ENCODE peak calls at places on chromosomes 7 and 10, in nine cellular contexts. A is BJ, N is astrocyte of the spinal cord, Q is kidney, C is GM13976, I is endothelial cell, B is HepG2, R is MM.1S, X is ovary. Z is an unnamed sample.

GRCh38 chr7:877312-878232 is 1.2 kb downstream of the GET4 start:
- DNase-seq in A (no peak), N (no peak), Q (peak), C (no peak), I (peak), B (peak), R (no peak), X (peak), Z (no peak)

GRCh38 chr7:7772385-7772784 is 54.0 kb upstream of the RPA3 start:
- DNase-seq in A (no peak), N (peak), Q (no peak), C (no peak), I (no peak), B (no peak), R (no peak), X (no peak), Z (no peak)

GRCh38 chr7:128743112-128743772 is 4.1 kb downstream of the CALU start:
- DNase-seq in A (no peak), N (no peak), Q (no peak), C (no peak), I (no peak), B (no peak), R (no peak), X (no peak), Z (no peak)

GRCh38 chr7:77532247-77532646 is 4.8 kb upstream of the PTPN12 start:
- DNase-seq in A (no peak), N (no peak), Q (no peak), C (no peak), I (no peak), B (peak), R (no peak), X (no peak), Z (no peak)

GRCh38 chr10:95384011-95384704 is 93.4 kb upstream of the PDLIM1 start:
- DNase-seq in A (no peak), N (no peak), Q (no peak), C (no peak), I (no peak), B (no peak), R (no peak), X (no peak), Z (no peak)

GRCh38 chr10:89175821-89176220 is 31.3 kb downstream of the CH25H start:
- DNase-seq in A (no peak), N (no peak), Q (no peak), C (no peak), I (no peak), B (no peak), R (no peak), X (no peak), Z (no peak)

GRCh38 chr10:63236113-63236935 is 103.2 kb downstream of the NRBF2 start:
- DNase-seq in A (peak), N (peak), Q (no peak), C (peak), I (no peak), B (peak), R (peak), X (no peak), Z (no peak)

GRCh38 chr10:15518256-15518655 is 147.2 kb upstream of the FAM171A1 start:
- DNase-seq in A (peak), N (peak), Q (no peak), C (no peak), I (no peak), B (no peak), R (no peak), X (no peak), Z (no peak)

GRCh38 chr10:74900297-74900696 is 73.9 kb downstream of the KAT6B start:
- DNase-seq in A (no peak), N (no peak), Q (no peak), C (peak), I (no peak), B (no peak), R (peak), X (no peak), Z (no peak)

GRCh38 chr10:78756604-78757442 is 311.9 kb upstream of the ZMIZ1 start:
- DNase-seq in A (peak), N (peak), Q (peak), C (no peak), I (peak), B (peak), R (no peak), X (peak), Z (no peak)

GRCh38 chr10:109953745-109954144 is 30.4 kb upstream of the XPNPEP1 start:
- DNase-seq in A (no peak), N (no peak), Q (no peak), C (no peak), I (no peak), B (no peak), R (no peak), X (no peak), Z (no peak)

GRCh38 chr7:39987641-39988347 is 37.7 kb downstream of the CDK13 start:
- DNase-seq in A (no peak), N (no peak), Q (no peak), C (no peak), I (no peak), B (no peak), R (no peak), X (no peak), Z (no peak)

GRCh38 chr10:35912615-35913170 is 270.6 kb upstream of the FZD8 start:
- DNase-seq in A (no peak), N (peak), Q (no peak), C (no peak), I (no peak), B (no peak), R (no peak), X (no peak), Z (no peak)

GRCh38 chr7:76426246-76426645 is 1.5 kb downstream of the ZP3 start:
- DNase-seq in A (no peak), N (no peak), Q (peak), C (no peak), I (no peak), B (no peak), R (no peak), X (no peak), Z (no peak)

GRCh38 chr7:106793015-106793651 is 71.9 kb upstream of the PIK3CG start:
- DNase-seq in A (no peak), N (peak), Q (no peak), C (peak), I (peak), B (peak), R (peak), X (no peak), Z (no peak)

GRCh38 chr7:50661345-50662058 is 96.3 kb upstream of the DDC start:
- DNase-seq in A (no peak), N (no peak), Q (no peak), C (no peak), I (no peak), B (no peak), R (peak), X (no peak), Z (no peak)

GRCh38 chr7:151281686-151282085 is 33.2 kb upstream of the SMARCD3 start:
- DNase-seq in A (no peak), N (no peak), Q (no peak), C (no peak), I (no peak), B (no peak), R (no peak), X (no peak), Z (no peak)

GRCh38 chr7:69890081-69890369 is 291.8 kb downstream of the AUTS2 start:
- DNase-seq in A (no peak), N (no peak), Q (no peak), C (no peak), I (no peak), B (no peak), R (peak), X (no peak), Z (no peak)

GRCh38 chr7:157155959-157156358 is 17.2 kb downstream of the UBE3C start:
- DNase-seq in A (no peak), N (no peak), Q (no peak), C (no peak), I (no peak), B (no peak), R (no peak), X (no peak), Z (no peak)

GRCh38 chr7:151379534-151380198 is 30.2 kb downstream of the WDR86 start:
- DNase-seq in A (no peak), N (no peak), Q (peak), C (no peak), I (no peak), B (no peak), R (no peak), X (no peak), Z (no peak)

GRCh38 chr10:27819781-27820531 is 74.3 kb upstream of the MKX start:
- DNase-seq in A (peak), N (peak), Q (no peak), C (no peak), I (no peak), B (peak), R (no peak), X (peak), Z (no peak)

GRCh38 chr10:65620404-65621048 is 1305.3 kb upstream of the LRRTM3 start:
- DNase-seq in A (no peak), N (no peak), Q (no peak), C (no peak), I (no peak), B (no peak), R (no peak), X (no peak), Z (no peak)

GRCh38 chr7:128311-129080 is 63.9 kb upstream of the FAM20C start:
- DNase-seq in A (no peak), N (no peak), Q (peak), C (no peak), I (no peak), B (no peak), R (no peak), X (no peak), Z (no peak)

GRCh38 chr7:135232720-135233119 is 918 bp upstream of the STRA8 start:
- DNase-seq in A (no peak), N (no peak), Q (no peak), C (no peak), I (no peak), B (no peak), R (no peak), X (no peak), Z (no peak)

GRCh38 chr10:117746541-117747195 is 204.1 kb downstream of the EMX2 start:
- DNase-seq in A (no peak), N (no peak), Q (no peak), C (no peak), I (no peak), B (no peak), R (no peak), X (no peak), Z (no peak)

GRCh38 chr7:133853706-133854276 is 273.3 kb upstream of the LRGUK start:
- DNase-seq in A (peak), N (peak), Q (no peak), C (peak), I (peak), B (peak), R (peak), X (no peak), Z (no peak)
- TF ChIP-seq CTCF in A (peak), N (peak), Q (peak), C (peak), I (peak), B (peak), R (peak), X (no peak), Z (peak)

GRCh38 chr7:141071260-141071854 is 2.5 kb upstream of the TMEM178B start:
- DNase-seq in A (no peak), N (peak), Q (peak), C (peak), I (peak), B (peak), R (peak), X (no peak), Z (peak)
- TF ChIP-seq CTCF in A (no peak), N (peak), Q (peak), C (peak), I (no peak), B (peak), R (peak), X (no peak), Z (peak)

DNA sequence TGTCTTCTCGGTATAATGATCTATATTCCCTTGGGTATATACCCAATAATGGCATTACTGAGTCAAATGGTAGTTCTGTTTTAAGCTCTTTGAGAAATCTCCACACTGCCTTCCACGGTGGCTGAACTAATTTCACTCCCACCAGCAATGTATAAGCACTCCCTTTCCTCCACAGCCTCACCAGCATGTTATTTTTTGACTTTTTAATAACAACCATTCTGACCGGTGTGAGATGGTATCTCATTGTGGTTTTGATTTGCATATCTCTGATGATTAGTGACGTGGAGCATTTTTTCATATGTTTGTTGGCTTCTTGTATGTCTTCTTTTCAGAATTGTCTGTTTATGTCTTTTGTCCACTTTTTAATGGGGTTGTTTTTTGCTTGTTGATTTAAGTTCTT is 33.6 kb downstream of the KIAA1217 start:
- DNase-seq in A (no peak), N (no peak), Q (no peak), C (no peak), I (no peak), B (no peak), R (no peak), X (no peak), Z (no peak)
- TF ChIP-seq CTCF in A (no peak), N (no peak), Q (no peak), C (no peak), I (no peak), B (no peak), R (no peak), X (no peak), Z (no peak)

GRCh38 chr7:149669121-149669818 is 104.1 kb downstream of the ZNF467 start:
- DNase-seq in A (no peak), N (peak), Q (no peak), C (peak), I (no peak), B (peak), R (peak), X (no peak), Z (no peak)
- TF ChIP-seq CTCF in A (peak), N (peak), Q (no peak), C (no peak), I (peak), B (peak), R (peak), X (no peak), Z (no peak)

DNA sequence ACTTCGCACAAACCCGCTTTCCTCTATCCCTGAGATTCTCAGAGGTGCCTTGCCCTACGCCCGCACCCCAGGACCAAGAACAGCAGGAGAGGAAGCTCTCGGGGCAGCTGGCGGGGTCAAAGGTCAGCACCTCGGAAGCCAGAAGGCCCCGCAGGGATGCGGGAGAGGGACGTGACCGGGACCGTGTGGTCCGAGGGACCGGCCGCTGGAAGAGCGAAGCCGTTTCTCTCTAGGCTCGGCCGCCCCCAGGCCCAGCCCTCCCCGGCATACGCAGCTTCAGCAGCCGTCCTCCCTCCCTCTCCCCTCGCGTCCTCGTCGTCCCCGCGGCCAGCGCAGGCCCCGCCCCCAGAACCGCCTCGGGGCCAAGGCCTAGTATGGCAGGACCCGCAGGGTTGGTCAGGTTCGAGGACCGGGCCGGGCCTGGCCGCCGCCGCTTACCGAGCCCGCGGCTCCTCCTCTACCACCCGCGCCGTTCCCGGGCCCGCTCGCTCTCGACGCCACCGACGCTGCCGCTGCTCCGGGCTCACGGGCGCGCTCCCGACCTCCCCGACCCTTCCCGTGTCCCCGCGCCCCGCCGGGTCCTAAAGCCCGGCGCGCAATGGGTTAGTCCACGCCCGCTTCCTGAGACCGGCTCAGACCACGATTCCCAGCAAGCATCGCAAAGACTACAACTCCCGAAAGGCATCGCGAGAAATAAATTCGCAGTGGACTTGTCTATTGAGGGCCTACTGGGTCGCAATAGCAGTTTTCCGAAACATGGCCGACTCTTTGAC is at the start of gene ARMH3:
- DNase-seq in A (peak), N (peak), Q (peak), C (peak), I (peak), B (peak), R (peak), X (peak), Z (peak)
- TF ChIP-seq CTCF in A (no peak), N (no peak), Q (no peak), C (no peak), I (no peak), B (no peak), R (no peak), X (peak), Z (no peak)

DNA sequence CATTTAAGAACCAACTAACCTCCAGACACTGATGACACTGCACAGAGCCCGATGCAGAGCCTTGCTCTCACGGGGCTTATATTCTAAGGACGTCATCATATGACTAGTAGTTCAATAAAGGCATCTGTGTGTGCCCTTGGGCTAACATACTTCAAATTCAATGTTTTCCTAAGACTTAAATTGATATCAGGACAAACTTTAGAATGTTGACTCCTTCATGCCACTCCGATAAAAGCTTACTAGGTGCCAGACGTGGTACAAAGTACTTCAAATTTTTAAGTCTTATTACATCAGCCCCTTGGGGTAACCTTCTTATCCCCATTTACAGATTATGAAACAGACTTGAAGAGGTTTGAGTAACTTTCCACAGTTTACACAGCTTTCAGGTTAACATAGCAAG is 191.1 kb upstream of the PLXNA4 start:
- DNase-seq in A (no peak), N (no peak), Q (no peak), C (no peak), I (no peak), B (no peak), R (no peak), X (no peak), Z (no peak)
- TF ChIP-seq CTCF in A (no peak), N (no peak), Q (no peak), C (no peak), I (no peak), B (no peak), R (no peak), X (no peak), Z (no peak)

GRCh38 chr7:105060923-105061322 is 46.9 kb downstream of the KMT2E start:
- DNase-seq in A (no peak), N (no peak), Q (no peak), C (no peak), I (no peak), B (no peak), R (no peak), X (no peak), Z (no peak)
- TF ChIP-seq CTCF in A (no peak), N (no peak), Q (no peak), C (no peak), I (no peak), B (no peak), R (no peak), X (no peak), Z (no peak)

GRCh38 chr10:6275022-6275997 is 72.6 kb downstream of the PFKFB3 start:
- DNase-seq in A (peak), N (peak), Q (peak), C (peak), I (no peak), B (peak), R (no peak), X (peak), Z (no peak)
- TF ChIP-seq CTCF in A (peak), N (peak), Q (no peak), C (no peak), I (no peak), B (no peak), R (no peak), X (no peak), Z (no peak)

GRCh38 chr7:116167177-116167576 is 43.2 kb upstream of the TES start:
- DNase-seq in A (no peak), N (no peak), Q (no peak), C (no peak), I (no peak), B (no peak), R (peak), X (no peak), Z (no peak)
- TF ChIP-seq CTCF in A (no peak), N (peak), Q (no peak), C (no peak), I (no peak), B (peak), R (peak), X (no peak), Z (no peak)

GRCh38 chr7:143394777-143395176 is 13.6 kb downstream of the ZYX start:
- DNase-seq in A (no peak), N (no peak), Q (no peak), C (no peak), I (no peak), B (no peak), R (no peak), X (no peak), Z (no peak)

GRCh38 chr7:143396182-143396581 is 12.5 kb downstream of the EPHA1 start:
- DNase-seq in A (no peak), N (no peak), Q (no peak), C (no peak), I (no peak), B (no peak), R (no peak), X (no peak), Z (no peak)

GRCh38 chr7:143396625-143397556 is 11.8 kb downstream of the EPHA1 start:
- DNase-seq in A (no peak), N (no peak), Q (no peak), C (no peak), I (no peak), B (no peak), R (no peak), X (no peak), Z (no peak)

GRCh38 chr7:143394068-143394467 is 12.9 kb downstream of the ZYX start:
- DNase-seq in A (no peak), N (no peak), Q (no peak), C (no peak), I (no peak), B (no peak), R (no peak), X (no peak), Z (no peak)

DNA sequence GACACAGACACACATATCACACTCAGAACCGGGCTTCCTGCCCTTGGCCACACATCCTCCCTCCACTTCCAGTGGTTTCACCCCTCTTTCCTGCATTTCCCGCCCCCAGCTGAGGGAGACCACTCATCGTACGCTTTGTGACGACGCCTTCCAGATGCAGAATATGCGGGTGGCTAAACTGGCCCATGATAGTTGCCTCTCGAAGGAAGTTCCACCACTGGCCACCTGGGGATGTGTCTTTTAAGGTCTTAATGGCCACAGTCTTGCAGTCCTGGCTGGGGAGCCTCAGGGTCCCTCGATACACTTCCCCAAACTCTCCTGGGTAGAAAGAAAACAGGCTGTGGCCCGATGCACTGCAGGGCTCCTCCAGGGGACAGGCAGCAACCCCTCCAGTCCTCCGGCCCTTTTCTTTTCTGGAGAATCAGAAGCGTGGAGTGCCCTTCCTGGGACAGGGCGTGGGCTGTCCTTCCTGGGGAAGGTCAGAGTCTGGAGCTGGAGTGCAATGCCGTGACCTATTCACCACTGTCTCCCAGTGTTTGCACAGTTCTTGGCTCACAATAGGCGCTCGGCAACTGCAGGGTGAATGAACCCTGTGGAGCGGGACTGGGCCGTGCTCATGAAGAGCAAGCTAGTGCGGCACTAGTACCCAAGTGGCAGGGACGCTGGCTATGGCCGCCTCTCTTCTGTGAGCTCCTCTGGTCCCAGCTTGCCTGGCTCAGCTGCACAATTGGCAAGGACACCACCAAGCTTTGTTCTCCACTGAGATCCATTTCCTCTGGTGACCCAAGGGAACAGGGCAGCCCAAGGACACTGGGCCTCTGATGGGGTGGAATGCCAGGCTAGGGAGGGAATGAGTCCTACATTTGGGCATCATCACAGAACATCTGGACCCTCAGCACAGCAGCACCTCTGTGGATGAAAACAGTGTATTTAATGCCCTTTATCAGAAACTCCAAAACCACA is 13.2 kb downstream of the EPHA1 start:
- DNase-seq in A (no peak), N (no peak), Q (no peak), C (no peak), I (no peak), B (peak), R (no peak), X (no peak), Z (no peak)
- TF ChIP-seq CTCF in A (no peak), N (peak), Q (no peak), C (no peak), I (peak), B (peak), R (no peak), X (no peak), Z (peak)

Z was measured in progenitor cell of endocrine pancreas.